ENCODE peak calls at places on chromosomes 4 and X, in nine cellular contexts. V is G401, T is GM23248, X is lung, R is AG08395, C is neural progenitor cell, I is AG04449, W is brain microvascular endothelial cell, O is HAP-1. F is an unnamed sample.

GRCh38 chr4:184386271-184386781 is 88.0 kb downstream of the IRF2 start:
- DNase-seq in V (no peak), T (no peak), X (no peak), R (no peak), C (no peak), I (no peak), W (no peak), O (no peak), F (no peak)

GRCh38 chr4:1113311-1114009 is at the start of gene RNF212:
- DNase-seq in V (peak; percentile 11), T (peak; percentile 61), X (no peak), R (peak; percentile 47), C (peak; percentile 39), I (no peak), W (no peak), O (no peak), F (no peak)

GRCh38 chr4:160877087-160877790 is 1286.6 kb downstream of the FSTL5 start:
- DNase-seq in V (no peak), T (no peak), X (no peak), R (no peak), C (peak; percentile 4), I (no peak), W (peak; percentile 8), O (no peak), F (no peak)

GRCh38 chrX:48683411-48683982 is at the start of gene WAS:
- DNase-seq in V (no peak), T (no peak), X (no peak), R (no peak), C (no peak), I (no peak), W (no peak), O (no peak), F (no peak)

GRCh38 chr4:132860976-132861375 is 288.1 kb upstream of the PCDH10 start:
- DNase-seq in V (no peak), T (no peak), X (no peak), R (no peak), C (no peak), I (no peak), W (no peak), O (no peak), F (no peak)

GRCh38 chr4:148653681-148654080 is 211.5 kb upstream of the NR3C2 start:
- DNase-seq in V (no peak), T (no peak), X (no peak), R (no peak), C (no peak), I (no peak), W (no peak), O (no peak), F (no peak)

GRCh38 chrX:118773782-118774181 is 46.4 kb downstream of the IL13RA1 start:
- DNase-seq in V (no peak), T (no peak), X (peak; percentile 46), R (no peak), C (no peak), I (no peak), W (no peak), O (no peak), F (no peak)

GRCh38 chr4:56293121-56293520 is 94.2 kb downstream of the AASDH start:
- DNase-seq in V (no peak), T (no peak), X (no peak), R (no peak), C (no peak), I (no peak), W (no peak), O (no peak), F (no peak)

GRCh38 chrX:84144281-84144680 is 43.7 kb downstream of the RPS6KA6 start:
- DNase-seq in V (no peak), T (peak; percentile 12), X (no peak), R (no peak), C (no peak), I (no peak), W (no peak), O (no peak), F (no peak)

GRCh38 chrX:1391370-1391706 is 575 bp downstream of the SLC25A6 start:
- DNase-seq in V (no peak), T (no peak), X (no peak), R (peak; percentile 99), C (peak; percentile 91), I (no peak), W (no peak), O (no peak), F (peak; percentile 71)

GRCh38 chr4:157221895-157222763 is 1.6 kb downstream of the GRIA2 start:
- DNase-seq in V (peak; percentile 73), T (peak; percentile 12), X (no peak), R (no peak), C (peak; percentile 86), I (no peak), W (no peak), O (peak; percentile 32), F (no peak)

GRCh38 chrX:135596495-135596894 is 76.0 kb downstream of the INTS6L start:
- DNase-seq in V (peak; percentile 23), T (peak; percentile 59), X (no peak), R (peak; percentile 38), C (peak; percentile 69), I (no peak), W (no peak), O (peak; percentile 59), F (peak; percentile 23)

GRCh38 chr4:129014566-129015509 is 78.5 kb downstream of the SCLT1 start:
- DNase-seq in V (no peak), T (no peak), X (no peak), R (no peak), C (no peak), I (no peak), W (no peak), O (no peak), F (no peak)